ENCODE peak calls at places on chromosomes 12 and 14, in nine cellular contexts. F is fibroblast of lung, K is ovary, P is mesendoderm, N is K562, D is transverse colon, H is psoas muscle, T is GM23248, Y is OCI-LY7. O is an unnamed sample.

GRCh38 chr12:31518680-31519227 is 72.2 kb downstream of the DENND5B start:
- DNase-seq in K (peak; percentile 34), F (peak; percentile 100), Y (peak; percentile 33), P (peak; percentile 95), H (no peak), D (peak; percentile 21), N (no peak), T (peak; percentile 99), O (no peak)

GRCh38 chr14:90355540-90356518 is 24.1 kb upstream of the NRDE2 start:
- DNase-seq in P (peak; percentile 24), N (no peak), D (no peak), F (no peak), H (no peak), T (peak; percentile 48), Y (no peak), K (no peak), O (no peak)

GRCh38 chr14:74599201-74599809 is 12.7 kb downstream of the LTBP2 start:
- DNase-seq in Y (no peak), K (peak; percentile 66), H (peak; percentile 50), F (no peak), P (no peak), T (peak; percentile 46), D (no peak), N (no peak), O (no peak)

GRCh38 chr12:8156845-8157244 is at the start of gene ZNF705A:
- DNase-seq in P (peak; percentile 10), H (no peak), T (peak; percentile 51), Y (no peak), D (no peak), N (peak; percentile 24), F (peak; percentile 89), K (no peak), O (no peak)

GRCh38 chr12:123956249-123956648 is 16.4 kb downstream of the CCDC92 start:
- DNase-seq in F (no peak), P (no peak), D (no peak), N (no peak), K (no peak), Y (no peak), H (no peak), T (no peak), O (no peak)

GRCh38 chr12:57845478-57846284 is 848 bp downstream of the CTDSP2 start:
- DNase-seq in F (peak; percentile 30), T (peak; percentile 81), Y (peak; percentile 72), N (peak; percentile 80), K (peak; percentile 82), D (peak; percentile 77), H (peak; percentile 91), P (peak; percentile 83), O (peak; percentile 66)

GRCh38 chr14:48035836-48036235 is 360.4 kb upstream of the MDGA2 start:
- DNase-seq in D (no peak), T (no peak), N (no peak), F (no peak), P (peak; percentile 82), Y (no peak), K (no peak), H (no peak), O (no peak)

GRCh38 chr14:55438066-55438683 is 2.2 kb downstream of the TBPL2 start:
- DNase-seq in N (peak; percentile 55), T (peak; percentile 85), K (no peak), D (no peak), Y (peak; percentile 53), H (no peak), F (peak; percentile 60), P (peak; percentile 52), O (no peak)

GRCh38 chr12:4355843-4356327 is 23.6 kb downstream of the FGF23 start:
- DNase-seq in D (peak; percentile 24), Y (peak; percentile 22), T (peak; percentile 18), H (peak; percentile 55), N (peak; percentile 78), P (peak; percentile 92), F (peak; percentile 4), K (no peak), O (no peak)

GRCh38 chr12:22238211-22238610 is 96.3 kb downstream of the ST8SIA1 start:
- DNase-seq in K (no peak), H (no peak), N (no peak), Y (no peak), P (no peak), F (no peak), T (no peak), D (no peak), O (no peak)

GRCh38 chr14:32779845-32780244 is 158.8 kb upstream of the NPAS3 start:
- DNase-seq in D (no peak), N (no peak), H (no peak), K (no peak), F (no peak), Y (no peak), T (peak; percentile 3), P (no peak), O (no peak)

GRCh38 chr12:123912415-123913385 is 59.9 kb downstream of the CCDC92 start:
- DNase-seq in K (no peak), F (no peak), D (no peak), Y (peak; percentile 15), P (peak; percentile 40), N (no peak), H (peak; percentile 24), T (no peak), O (no peak)

GRCh38 chr14:69034612-69035262 is 55.6 kb upstream of the ACTN1 start:
- DNase-seq in H (no peak), N (no peak), D (no peak), T (peak; percentile 48), F (peak; percentile 76), K (no peak), Y (no peak), P (peak; percentile 76), O (no peak)
- H3K4me1 ChIP-seq in H (no peaks in the 10 kb centered on the region), N (peaks cover 16% of the 10 kb centered on the region), D (peaks cover 3% of the 10 kb centered on the region), T (peaks cover 51% of the 10 kb centered on the region), F (peaks cover 18% of the 10 kb centered on the region), K (no peaks in the 10 kb centered on the region), Y (no peaks in the 10 kb centered on the region), P (peaks cover 30% of the 10 kb centered on the region), O (no peaks in the 10 kb centered on the region)

DNA sequence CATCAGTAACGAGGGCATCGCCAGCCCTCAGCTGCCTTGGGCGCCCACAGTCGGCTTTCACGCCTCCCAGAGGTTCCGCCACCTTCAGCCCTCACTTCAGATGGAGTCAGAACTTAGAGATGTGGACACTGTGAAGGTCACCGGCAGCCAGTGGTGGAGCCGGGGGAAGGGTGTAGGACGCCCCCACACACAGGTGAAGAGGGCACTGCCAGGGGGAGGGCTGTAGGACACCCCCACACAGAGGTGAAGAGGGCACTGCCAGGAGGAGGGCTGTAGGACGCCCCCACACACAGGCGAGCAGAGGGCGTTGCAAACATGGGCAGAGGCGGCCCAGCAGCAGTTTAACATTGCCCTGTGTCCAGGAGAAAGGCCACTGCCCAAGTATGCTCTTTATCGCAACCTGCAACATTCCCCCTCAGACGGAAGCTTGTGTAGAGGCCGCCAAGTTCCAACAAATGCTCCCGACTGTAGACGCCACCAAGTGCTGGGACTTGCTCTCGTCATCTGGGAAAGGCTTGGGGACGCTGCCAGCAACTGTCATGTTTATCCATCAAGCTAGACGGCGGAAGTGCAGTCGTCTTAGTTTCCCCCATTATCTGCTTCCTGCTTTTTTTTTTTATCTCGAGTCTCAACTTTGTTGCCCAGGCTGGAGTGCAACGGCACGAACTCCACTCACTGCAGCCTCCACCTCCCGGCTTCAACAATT is 4.9 kb upstream of the ANKLE2 start:
- DNase-seq in D (peak; percentile 36), H (peak; percentile 79), K (no peak), F (peak; percentile 43), T (peak; percentile 37), Y (no peak), N (peak; percentile 87), P (no peak), O (peak; percentile 60)
- H3K4me1 ChIP-seq in D (peaks cover 4% of the 10 kb centered on the region), H (peaks cover 16% of the 10 kb centered on the region), K (peaks cover 10% of the 10 kb centered on the region), F (peaks cover 12% of the 10 kb centered on the region), T (peaks cover 25% of the 10 kb centered on the region), Y (peaks cover 58% of the 10 kb centered on the region), N (peaks cover 34% of the 10 kb centered on the region), P (no peaks in the 10 kb centered on the region), O (peaks cover 18% of the 10 kb centered on the region)

DNA sequence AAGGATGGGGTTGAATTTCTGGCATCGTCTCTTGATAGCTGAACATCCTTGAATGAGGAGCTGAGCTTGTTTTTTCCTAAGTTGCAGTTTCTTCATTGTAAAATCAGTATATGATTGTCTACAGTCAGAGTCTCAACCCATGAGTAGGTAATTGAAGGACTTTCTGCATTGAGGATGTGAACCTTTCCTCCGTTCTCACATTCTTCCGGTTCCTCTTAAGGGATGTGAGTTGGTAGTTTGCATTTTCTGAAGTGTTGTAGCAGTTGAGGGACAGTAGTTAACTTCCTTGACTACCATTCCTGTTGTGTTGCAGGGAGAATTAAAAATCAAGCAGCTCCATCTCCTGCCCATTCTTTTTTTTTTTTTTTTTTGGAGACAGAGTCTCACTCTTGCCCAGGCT is 19.1 kb downstream of the TPCN1 start:
- DNase-seq in H (no peak), F (no peak), Y (peak; percentile 61), D (no peak), T (no peak), P (no peak), K (no peak), N (no peak), O (no peak)
- H3K4me1 ChIP-seq in H (peaks cover 95% of the 10 kb centered on the region), F (peaks cover 25% of the 10 kb centered on the region), Y (peaks cover 23% of the 10 kb centered on the region), D (peaks cover 86% of the 10 kb centered on the region), T (peaks cover 15% of the 10 kb centered on the region), P (no peaks in the 10 kb centered on the region), K (peaks cover 10% of the 10 kb centered on the region), N (peaks cover 33% of the 10 kb centered on the region), O (peaks cover 96% of the 10 kb centered on the region)

GRCh38 chr12:53215497-53215896 is 8.4 kb upstream of the ITGB7 start:
- DNase-seq in D (no peak), T (no peak), P (no peak), K (no peak), Y (no peak), H (no peak), F (no peak), N (no peak), O (no peak)
- H3K4me1 ChIP-seq in D (peaks cover 30% of the 10 kb centered on the region), T (peaks cover 31% of the 10 kb centered on the region), P (peaks cover 44% of the 10 kb centered on the region), K (peaks cover 17% of the 10 kb centered on the region), Y (peaks cover 86% of the 10 kb centered on the region), H (peaks cover 16% of the 10 kb centered on the region), F (peaks cover 17% of the 10 kb centered on the region), N (peaks cover 19% of the 10 kb centered on the region), O (peaks cover 46% of the 10 kb centered on the region)

GRCh38 chr14:103072595-103073366 is 11.2 kb upstream of the LBHD2 start:
- DNase-seq in N (peak; percentile 21), P (no peak), H (no peak), F (no peak), K (no peak), Y (no peak), D (no peak), T (peak; percentile 41), O (no peak)
- H3K4me1 ChIP-seq in N (peaks cover 3% of the 10 kb centered on the region), P (no peaks in the 10 kb centered on the region), H (no peaks in the 10 kb centered on the region), F (peaks cover 4% of the 10 kb centered on the region), K (peaks cover 3% of the 10 kb centered on the region), Y (peaks cover 4% of the 10 kb centered on the region), D (peaks cover 33% of the 10 kb centered on the region), T (peaks cover 4% of the 10 kb centered on the region), O (peaks cover 17% of the 10 kb centered on the region)

GRCh38 chr12:11778703-11779102 is 129.2 kb downstream of the ETV6 start:
- DNase-seq in D (no peak), N (no peak), Y (no peak), H (no peak), T (no peak), P (no peak), K (no peak), F (no peak), O (no peak)
- H3K4me1 ChIP-seq in D (peaks cover 12% of the 10 kb centered on the region), N (no peaks in the 10 kb centered on the region), Y (peaks cover 98% of the 10 kb centered on the region), H (peaks cover 38% of the 10 kb centered on the region), T (peaks cover 15% of the 10 kb centered on the region), P (no peaks in the 10 kb centered on the region), K (no peaks in the 10 kb centered on the region), F (no peaks in the 10 kb centered on the region), O (peaks cover 39% of the 10 kb centered on the region)

GRCh38 chr12:129934977-129935376 is 31.2 kb upstream of the TMEM132D start:
- DNase-seq in F (no peak), T (no peak), P (no peak), D (no peak), Y (no peak), H (no peak), K (no peak), N (no peak), O (no peak)
- H3K4me1 ChIP-seq in F (no peaks in the 10 kb centered on the region), T (no peaks in the 10 kb centered on the region), P (no peaks in the 10 kb centered on the region), D (no peaks in the 10 kb centered on the region), Y (no peaks in the 10 kb centered on the region), H (no peaks in the 10 kb centered on the region), K (no peaks in the 10 kb centered on the region), N (no peaks in the 10 kb centered on the region), O (no peaks in the 10 kb centered on the region)

O was measured in gastrocnemius medialis.